ENCODE peak calls at places on chromosome 14, in four cellular contexts. One of them, this sample, is unnamed.

GRCh38 chr14:74579447-74580274 is 32.4 kb downstream of the LTBP2 start:
- DNase-seq in IMR-90: peak; percentile 94
- DNase-seq in HepG2: peak; percentile 12
- DNase-seq in GM12892: no peak
- DNase-seq in this sample: peak; percentile 55

GRCh38 chr14:26233126-26233525 is 364.7 kb downstream of the NOVA1 start:
- DNase-seq in IMR-90: no peak
- DNase-seq in HepG2: no peak
- DNase-seq in GM12892: no peak
- DNase-seq in this sample: no peak

GRCh38 chr14:35252485-35252884 is 39.7 kb upstream of the PSMA6 start:
- DNase-seq in IMR-90: no peak
- DNase-seq in HepG2: no peak
- DNase-seq in GM12892: no peak
- DNase-seq in this sample: no peak

GRCh38 chr14:100567009-100567876 is 20.0 kb downstream of the BEGAIN start:
- DNase-seq in IMR-90: no peak
- DNase-seq in HepG2: no peak
- DNase-seq in GM12892: no peak
- DNase-seq in this sample: no peak

GRCh38 chr14:71437870-71438269 is 494.4 kb upstream of the RGS6 start:
- DNase-seq in IMR-90: peak; percentile 17
- DNase-seq in HepG2: no peak
- DNase-seq in GM12892: no peak
- DNase-seq in this sample: no peak

GRCh38 chr14:59228416-59228815 is 39.9 kb downstream of the DAAM1 start:
- DNase-seq in IMR-90: peak; percentile 58
- DNase-seq in HepG2: no peak
- DNase-seq in GM12892: no peak
- DNase-seq in this sample: no peak

GRCh38 chr14:100882026-100882967 is 21.2 kb downstream of the RTL1 start:
- DNase-seq in IMR-90: no peak
- DNase-seq in HepG2: no peak
- DNase-seq in GM12892: no peak
- DNase-seq in this sample: no peak

GRCh38 chr14:31895206-31895605 is 181.9 kb upstream of the ARHGAP5 start:
- DNase-seq in IMR-90: peak; percentile 89
- DNase-seq in HepG2: peak; percentile 35
- DNase-seq in GM12892: no peak
- DNase-seq in this sample: no peak

GRCh38 chr14:89408907-89409675 is 7.9 kb downstream of the FOXN3 start:
- DNase-seq in IMR-90: no peak
- DNase-seq in HepG2: no peak
- DNase-seq in GM12892: no peak
- DNase-seq in this sample: no peak

GRCh38 chr14:72560331-72560730 is 333.6 kb downstream of the DPF3 start:
- DNase-seq in IMR-90: no peak
- DNase-seq in HepG2: no peak
- DNase-seq in GM12892: no peak
- DNase-seq in this sample: peak; percentile 15

GRCh38 chr14:73888971-73889370 is 2.3 kb downstream of the ZNF410 start:
- DNase-seq in IMR-90: peak; percentile 28
- DNase-seq in HepG2: no peak
- DNase-seq in GM12892: no peak
- DNase-seq in this sample: no peak

GRCh38 chr14:104870368-104871144 is 5.5 kb downstream of the CEP170B start:
- DNase-seq in IMR-90: no peak
- DNase-seq in HepG2: peak; percentile 21
- DNase-seq in GM12892: no peak
- DNase-seq in this sample: no peak

GRCh38 chr14:90534091-90534837 is 137.4 kb downstream of the CALM1 start:
- DNase-seq in IMR-90: peak; percentile 22
- DNase-seq in HepG2: no peak
- DNase-seq in GM12892: no peak
- DNase-seq in this sample: peak; percentile 79

GRCh38 chr14:100533647-100534485 is 53.4 kb downstream of the BEGAIN start:
- DNase-seq in IMR-90: no peak
- DNase-seq in HepG2: no peak
- DNase-seq in GM12892: peak; percentile 5
- DNase-seq in this sample: no peak

GRCh38 chr14:90287791-90288190 is 31.4 kb downstream of the PSMC1 start:
- DNase-seq in IMR-90: no peak
- DNase-seq in HepG2: no peak
- DNase-seq in GM12892: no peak
- DNase-seq in this sample: no peak

GRCh38 chr14:26597136-26598080 is at the start of gene NOVA1:
- DNase-seq in IMR-90: no peak
- DNase-seq in HepG2: no peak
- DNase-seq in GM12892: no peak
- DNase-seq in this sample: no peak

GRCh38 chr14:67620217-67620789 is 583 bp downstream of the ARG2 start:
- DNase-seq in IMR-90: peak; percentile 7
- DNase-seq in HepG2: no peak
- DNase-seq in GM12892: no peak
- DNase-seq in this sample: no peak

GRCh38 chr14:40371011-40371410 is 938.8 kb upstream of the FBXO33 start:
- DNase-seq in IMR-90: no peak
- DNase-seq in HepG2: no peak
- DNase-seq in GM12892: no peak
- DNase-seq in this sample: no peak

GRCh38 chr14:103084021-103084919 is at the start of gene LBHD2:
- DNase-seq in IMR-90: peak; percentile 17
- DNase-seq in HepG2: no peak
- DNase-seq in GM12892: no peak
- DNase-seq in this sample: no peak

GRCh38 chr14:21071225-21072041 is 1.3 kb downstream of the ARHGEF40 start:
- DNase-seq in IMR-90: peak; percentile 95
- DNase-seq in HepG2: peak; percentile 56
- DNase-seq in GM12892: peak; percentile 86
- DNase-seq in this sample: peak; percentile 73

GRCh38 chr14:95291859-95292542 is 27.7 kb downstream of the CLMN start:
- DNase-seq in IMR-90: peak; percentile 21
- DNase-seq in HepG2: no peak
- DNase-seq in GM12892: no peak
- DNase-seq in this sample: no peak

GRCh38 chr14:95292660-95293425 is 26.9 kb downstream of the CLMN start:
- DNase-seq in IMR-90: no peak
- DNase-seq in HepG2: no peak
- DNase-seq in GM12892: no peak
- DNase-seq in this sample: no peak

GRCh38 chr14:95294834-95295599 is 24.7 kb downstream of the CLMN start:
- DNase-seq in IMR-90: no peak
- DNase-seq in HepG2: peak; percentile 39
- DNase-seq in GM12892: no peak
- DNase-seq in this sample: no peak

GRCh38 chr14:95294320-95294719 is 25.4 kb downstream of the CLMN start:
- DNase-seq in IMR-90: no peak
- DNase-seq in HepG2: no peak
- DNase-seq in GM12892: no peak
- DNase-seq in this sample: no peak

DNA sequence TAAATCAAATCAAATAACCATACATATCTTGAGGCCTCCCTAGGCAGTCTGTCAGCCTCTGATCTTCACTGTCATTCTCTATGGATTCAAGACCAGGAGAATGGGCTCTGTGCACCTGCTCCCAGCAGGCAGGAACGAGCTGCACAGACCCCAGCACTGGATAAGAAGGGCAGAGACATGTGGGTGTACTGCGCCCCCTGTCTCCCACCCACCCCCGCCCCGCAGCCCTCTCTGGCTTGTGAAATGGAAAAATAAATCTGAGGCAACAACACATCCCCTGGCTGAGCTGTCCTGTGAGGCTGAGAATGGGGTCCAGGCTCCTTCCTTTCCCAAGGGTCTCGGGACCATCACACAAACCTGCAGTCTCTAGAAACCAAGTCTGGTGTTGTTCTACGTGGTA is 26.2 kb downstream of the CLMN start:
- DNase-seq in IMR-90: no peak
- DNase-seq in HepG2: no peak
- DNase-seq in GM12892: no peak
- DNase-seq in this sample: no peak
- TF ChIP-seq POLR2A in IMR-90: no peak
- TF ChIP-seq POLR2A in HepG2: no peak
- TF ChIP-seq POLR2A in GM12892: no peak
- TF ChIP-seq POLR2A in this sample: no peak

DNA sequence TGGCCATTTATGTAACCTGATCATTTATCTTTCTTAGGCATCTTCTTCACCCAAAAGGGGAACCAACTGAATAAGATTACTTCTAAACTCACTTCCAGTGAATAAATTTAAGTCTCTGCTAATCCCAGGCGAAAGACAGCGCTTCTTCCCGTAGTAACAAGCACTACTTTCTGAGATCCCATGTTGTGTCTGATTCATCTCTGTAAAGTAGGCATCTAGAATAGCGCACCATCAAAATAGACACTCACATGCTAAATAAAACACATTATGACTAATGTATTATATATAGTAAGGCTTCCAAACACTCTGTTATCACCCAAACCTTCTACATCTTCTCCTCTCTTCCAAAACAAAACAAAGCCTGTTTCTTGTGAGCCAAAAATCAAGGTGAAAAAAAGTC is 15.1 kb downstream of the GTF2A1 start:
- DNase-seq in IMR-90: peak; percentile 8
- DNase-seq in HepG2: no peak
- DNase-seq in GM12892: no peak
- DNase-seq in this sample: no peak
- TF ChIP-seq POLR2A in IMR-90: no peak
- TF ChIP-seq POLR2A in HepG2: no peak
- TF ChIP-seq POLR2A in GM12892: no peak
- TF ChIP-seq POLR2A in this sample: no peak

DNA sequence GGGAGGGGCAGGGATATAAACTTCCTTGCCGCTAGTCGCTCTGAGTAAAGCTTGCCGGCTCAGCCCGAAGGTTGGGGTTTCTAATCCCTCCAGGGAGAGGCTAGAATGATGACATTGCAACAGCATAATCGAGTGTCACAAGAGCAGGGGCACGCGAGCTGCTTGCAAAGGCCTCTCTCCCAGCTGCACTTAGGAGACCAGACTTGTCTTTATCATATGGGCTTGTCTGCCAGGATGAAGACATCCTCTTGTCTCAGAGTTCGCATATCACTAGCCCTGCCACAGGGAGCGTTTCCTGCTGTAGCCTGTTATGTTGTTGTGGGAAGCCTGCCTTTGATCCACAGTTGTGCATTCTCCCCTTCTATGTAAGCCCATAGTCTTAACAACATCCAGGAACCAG is 180.0 kb downstream of the ESR2 start:
- DNase-seq in IMR-90: peak; percentile 21
- DNase-seq in HepG2: no peak
- DNase-seq in GM12892: no peak
- DNase-seq in this sample: no peak
- TF ChIP-seq POLR2A in IMR-90: no peak
- TF ChIP-seq POLR2A in HepG2: no peak
- TF ChIP-seq POLR2A in GM12892: no peak
- TF ChIP-seq POLR2A in this sample: no peak

GRCh38 chr14:23159516-23159915 is 23.9 kb downstream of the SLC7A8 start:
- DNase-seq in IMR-90: no peak
- DNase-seq in HepG2: no peak
- DNase-seq in GM12892: no peak
- DNase-seq in this sample: no peak

GRCh38 chr14:23149745-23150144 is 30.7 kb upstream of the CEBPE start:
- DNase-seq in IMR-90: no peak
- DNase-seq in HepG2: no peak
- DNase-seq in GM12892: no peak
- DNase-seq in this sample: no peak

GRCh38 chr14:23151342-23151741 is 32.1 kb downstream of the SLC7A8 start:
- DNase-seq in IMR-90: no peak
- DNase-seq in HepG2: no peak
- DNase-seq in GM12892: no peak
- DNase-seq in this sample: no peak

GRCh38 chr14:23153891-23154796 is 29.3 kb downstream of the SLC7A8 start:
- DNase-seq in IMR-90: no peak
- DNase-seq in HepG2: no peak
- DNase-seq in GM12892: no peak
- DNase-seq in this sample: no peak

GRCh38 chr14:23154876-23155587 is 28.4 kb downstream of the SLC7A8 start:
- DNase-seq in IMR-90: peak; percentile 89
- DNase-seq in HepG2: no peak
- DNase-seq in GM12892: no peak
- DNase-seq in this sample: peak; percentile 54
- TF ChIP-seq POLR2A in IMR-90: no peak
- TF ChIP-seq POLR2A in HepG2: no peak
- TF ChIP-seq POLR2A in GM12892: no peak
- TF ChIP-seq POLR2A in this sample: no peak

This sample was measured in H54.